ENCODE peak calls at places on chromosomes 7 and 10, in five cellular contexts. U is pancreas, O is lower lobe of right lung, P is neural progenitor cell, Z is kidney. C is an unnamed sample.

GRCh38 chr10:30422296-30422695 is 11.7 kb upstream of the MAP3K8 start:
- DNase-seq in U (no peak), P (no peak), Z (no peak), O (no peak), C (no peak)

GRCh38 chr10:77881222-77881621 is 45.3 kb downstream of the DLG5 start:
- DNase-seq in P (no peak), Z (no peak), O (no peak), U (no peak), C (no peak)

GRCh38 chr10:131219955-131220489 is 91.5 kb downstream of the TCERG1L start:
- DNase-seq in Z (peak; percentile 52), U (no peak), P (no peak), O (peak; percentile 32), C (no peak)

GRCh38 chr7:14836571-14837189 is 65.9 kb downstream of the DGKB start:
- DNase-seq in Z (peak; percentile 35), P (peak; percentile 84), U (peak; percentile 26), O (no peak), C (no peak)

GRCh38 chr7:157980774-157981173 is 606.8 kb downstream of the PTPRN2 start:
- DNase-seq in P (no peak), O (no peak), U (no peak), Z (peak; percentile 28), C (peak; percentile 79)

GRCh38 chr7:27133409-27134157 is 3.0 kb upstream of the HOXA4 start:
- DNase-seq in U (no peak), Z (no peak), O (no peak), P (no peak), C (no peak)

GRCh38 chr7:99190359-99191009 is 17.4 kb downstream of the KPNA7 start:
- DNase-seq in U (peak; percentile 61), O (no peak), Z (no peak), P (no peak), C (no peak)

GRCh38 chr10:76902949-76903348 is 734.7 kb downstream of the KCNMA1 start:
- DNase-seq in P (peak; percentile 82), U (no peak), Z (no peak), O (peak; percentile 47), C (peak; percentile 80)

GRCh38 chr7:17581301-17581700 is 282.8 kb downstream of the AHR start:
- DNase-seq in P (no peak), O (no peak), Z (no peak), U (no peak), C (no peak)

GRCh38 chr7:25862254-25862992 is 289.6 kb upstream of the NFE2L3 start:
- DNase-seq in U (peak; percentile 91), Z (peak; percentile 100), O (peak; percentile 90), P (peak; percentile 100), C (peak; percentile 100)

GRCh38 chr7:114084381-114085312 is 165.8 kb upstream of the PPP1R3A start:
- DNase-seq in Z (peak; percentile 80), P (peak; percentile 72), O (peak; percentile 60), U (peak; percentile 85), C (peak; percentile 45)

GRCh38 chr7:2010101-2010500 is 222.6 kb downstream of the MAD1L1 start:
- DNase-seq in P (no peak), O (peak; percentile 26), U (peak; percentile 13), Z (peak; percentile 53), C (no peak)

GRCh38 chr10:75403144-75404022 is 1.8 kb upstream of the ZNF503 start:
- DNase-seq in P (peak; percentile 87), Z (peak; percentile 82), U (peak; percentile 81), O (peak; percentile 69), C (peak; percentile 57)

GRCh38 chr7:25852249-25852994 is 299.6 kb upstream of the NFE2L3 start:
- DNase-seq in U (peak; percentile 80), P (peak; percentile 76), Z (peak; percentile 88), O (no peak), C (peak; percentile 41)

GRCh38 chr10:133134411-133135115 is 25.5 kb upstream of the KNDC1 start:
- DNase-seq in U (peak; percentile 29), O (peak; percentile 38), P (no peak), Z (peak; percentile 61), C (no peak)

GRCh38 chr7:24756989-24757798 is at the start of gene GSDME:
- DNase-seq in U (peak; percentile 73), P (peak; percentile 81), O (peak; percentile 57), Z (peak; percentile 83), C (peak; percentile 56)

GRCh38 chr7:88200793-88201192 is 19.0 kb downstream of the SRI start:
- DNase-seq in Z (no peak), O (no peak), U (no peak), P (peak; percentile 69), C (peak; percentile 19)

GRCh38 chr7:11650030-11650429 is 182.0 kb downstream of the THSD7A start:
- DNase-seq in U (no peak), O (no peak), P (no peak), Z (no peak), C (no peak)

GRCh38 chr10:110803830-110804338 is 67.8 kb upstream of the PDCD4 start:
- DNase-seq in P (peak; percentile 75), O (no peak), Z (no peak), U (no peak), C (peak; percentile 40)

GRCh38 chr10:99775850-99776249 is 6.6 kb upstream of the ABCC2 start:
- DNase-seq in P (no peak), Z (no peak), U (no peak), O (no peak), C (no peak)

GRCh38 chr10:18984531-18984930 is 64.1 kb upstream of the MALRD1 start:
- DNase-seq in P (no peak), O (no peak), Z (no peak), U (no peak), C (no peak)

GRCh38 chr10:78209987-78210386 is 176.3 kb downstream of the RPS24 start:
- DNase-seq in Z (no peak), P (no peak), O (no peak), U (no peak), C (no peak)

GRCh38 chr10:74598891-74599566 is 227.4 kb upstream of the KAT6B start:
- DNase-seq in U (no peak), O (no peak), Z (no peak), P (no peak), C (no peak)

GRCh38 chr10:78184851-78185692 is 151.4 kb downstream of the RPS24 start:
- DNase-seq in O (no peak), Z (no peak), P (no peak), U (no peak), C (no peak)

GRCh38 chr7:5132539-5132938 is 57.5 kb upstream of the WIPI2 start:
- DNase-seq in P (no peak), O (no peak), U (no peak), Z (no peak), C (no peak)

GRCh38 chr10:16870331-16870730 is 53.1 kb upstream of the RSU1 start:
- DNase-seq in Z (no peak), P (no peak), O (no peak), U (no peak), C (no peak)

GRCh38 chr10:16866861-16867260 is 49.6 kb upstream of the RSU1 start:
- DNase-seq in U (no peak), Z (no peak), P (no peak), O (no peak), C (no peak)

GRCh38 chr10:16867556-16867955 is 50.3 kb upstream of the RSU1 start:
- DNase-seq in Z (no peak), P (peak; percentile 57), U (no peak), O (no peak), C (no peak)

GRCh38 chr10:16863766-16864165 is 46.5 kb upstream of the RSU1 start:
- DNase-seq in Z (no peak), P (no peak), O (no peak), U (no peak), C (no peak)

DNA sequence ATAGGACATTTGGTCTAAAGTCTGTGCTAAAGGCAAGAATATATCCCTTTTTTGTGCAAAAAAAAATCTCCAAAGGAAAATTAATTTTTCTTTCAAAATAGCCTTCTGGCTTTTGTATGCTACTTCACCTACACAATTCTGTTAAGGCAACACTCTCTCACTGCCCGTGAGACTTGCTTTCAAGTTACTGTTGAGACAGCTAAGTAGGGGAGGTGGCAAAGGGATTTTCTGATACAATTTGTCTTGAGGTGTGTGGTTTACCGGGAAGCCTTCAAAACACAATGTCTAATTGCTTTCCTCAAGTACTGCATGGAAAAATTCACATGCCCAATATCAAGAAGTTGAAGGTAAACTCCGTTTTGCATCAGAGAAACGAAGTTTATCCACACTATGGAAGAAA is 50.8 kb upstream of the RSU1 start:
- DNase-seq in P (peak; percentile 12), O (no peak), U (no peak), Z (no peak), C (no peak)
- TF ChIP-seq CTCF in P (no peak), O (no peak), U (no peak), Z (no peak), C (no peak)

DNA sequence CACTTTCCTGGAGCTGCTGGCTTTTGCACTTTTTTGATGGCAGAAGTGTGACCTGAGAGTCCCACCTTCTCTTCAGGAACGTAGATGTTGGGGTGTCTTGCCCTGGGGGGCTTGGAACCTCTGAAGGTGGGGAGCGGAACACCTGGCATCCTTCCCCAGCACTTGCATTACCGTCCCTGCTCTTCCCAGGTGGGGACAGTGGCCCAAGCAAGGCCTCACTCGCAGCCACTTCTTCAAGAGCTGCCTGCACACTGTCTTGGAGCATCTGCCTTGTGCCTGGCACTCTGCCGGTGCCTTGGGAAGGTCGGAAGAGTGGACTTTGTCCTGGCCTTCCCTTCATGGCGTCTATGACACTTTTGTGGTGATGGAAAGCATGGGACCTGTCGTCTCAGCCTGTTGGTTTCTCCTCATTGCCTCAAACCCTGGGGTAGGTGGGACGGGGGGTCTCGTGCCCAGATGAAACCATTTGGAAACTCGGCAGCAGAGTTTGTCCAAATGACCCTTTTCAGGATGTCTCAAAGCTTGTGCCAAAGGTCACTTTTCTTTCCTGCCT is 31.1 kb downstream of the PFKFB3 start:
- DNase-seq in Z (peak; percentile 22), P (no peak), O (no peak), U (no peak), C (no peak)
- H3K36me3 ChIP-seq in Z (peaks cover 12% of the 10 kb centered on the region), P (peaks cover 3% of the 10 kb centered on the region), O (peaks cover 76% of the 10 kb centered on the region), U (peaks cover 5% of the 10 kb centered on the region), C (no peaks in the 10 kb centered on the region)

GRCh38 chr10:124223711-124224085 is 130.3 kb upstream of the CHST15 start:
- DNase-seq in P (no peak), U (no peak), O (no peak), Z (no peak), C (no peak)
- H3K4me3 ChIP-seq in P (no peak overlapping the region), U (no peak overlapping the region), O (no peak overlapping the region), Z (no peak overlapping the region), C (no peak overlapping the region)

GRCh38 chr7:70504254-70504653 is 627.7 kb upstream of the GALNT17 start:
- DNase-seq in U (no peak), Z (no peak), P (no peak), O (no peak), C (no peak)

GRCh38 chr7:70505468-70505867 is 626.5 kb upstream of the GALNT17 start:
- DNase-seq in Z (no peak), O (no peak), P (no peak), U (no peak), C (peak; percentile 72)

GRCh38 chr7:70502117-70502516 is 629.8 kb upstream of the GALNT17 start:
- DNase-seq in Z (no peak), O (no peak), U (no peak), P (no peak), C (no peak)

GRCh38 chr7:70505886-70506285 is 626.1 kb upstream of the GALNT17 start:
- DNase-seq in Z (no peak), U (no peak), O (no peak), P (no peak), C (no peak)

DNA sequence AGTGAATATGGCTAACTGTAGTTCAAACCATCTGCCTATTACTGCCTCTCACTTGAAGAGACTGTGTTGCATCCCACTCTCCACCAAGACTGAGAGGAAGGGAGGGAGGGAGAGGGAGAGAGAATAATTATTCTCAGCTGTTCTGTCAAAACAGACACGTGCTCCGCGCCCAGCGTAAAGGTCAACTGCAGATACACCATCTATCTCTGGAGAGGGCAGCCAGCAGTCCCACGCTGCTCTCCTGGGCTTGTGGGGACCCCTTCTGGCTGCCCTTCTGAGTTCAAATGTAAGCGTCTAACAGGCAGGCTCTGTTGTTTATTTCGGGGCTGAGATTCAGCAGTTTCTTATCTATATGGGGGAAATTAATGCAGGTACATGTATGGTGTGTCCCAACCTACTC is 625.5 kb upstream of the GALNT17 start:
- DNase-seq in O (no peak), U (no peak), P (peak; percentile 58), Z (no peak), C (peak; percentile 64)
- TF ChIP-seq CTCF in O (no peak), U (no peak), P (peak; percentile 62), Z (peak; percentile 18), C (peak; percentile 78)